ENCODE peak calls at places on chromosomes 4 and X, in five cellular contexts. W is heart right ventricle, U is hepatic stellate cell, H is AG10803, K is activated T-helper 1 cell treated with Interleukin-2 at 50 U/mL for 16 hours. Z is an unnamed sample.

GRCh38 chr4:46123872-46124755 is at the start of gene GABRG1:
- DNase-seq in W (no peak), U (no peak), H (no peak), K (no peak), Z (no peak)

GRCh38 chr4:144356941-144357381 is 216.4 kb upstream of the GYPA start:
- DNase-seq in W (no peak), U (no peak), H (no peak), K (no peak), Z (no peak)

GRCh38 chr4:173051697-173052096 is 116.9 kb upstream of the GALNT7 start:
- DNase-seq in W (no peak), U (peak; percentile 18), H (no peak), K (no peak), Z (no peak)

GRCh38 chr4:139524062-139524631 is 31.9 kb downstream of the SETD7 start:
- DNase-seq in W (no peak), U (peak; percentile 14), H (peak; percentile 46), K (no peak), Z (peak; percentile 7)

GRCh38 chr4:3781193-3781886 is 15.2 kb downstream of the ADRA2C start:
- DNase-seq in W (no peak), U (no peak), H (no peak), K (no peak), Z (no peak)

GRCh38 chrX:106894392-106894909 is 8.7 kb downstream of the RIPPLY1 start:
- DNase-seq in W (peak; percentile 13), U (peak; percentile 49), H (peak; percentile 70), K (peak; percentile 17), Z (peak; percentile 68)

GRCh38 chr4:160872491-160872890 is 1291.3 kb downstream of the FSTL5 start:
- DNase-seq in W (no peak), U (no peak), H (no peak), K (no peak), Z (no peak)

GRCh38 chr4:158778712-158779111 is 9.9 kb downstream of the FNIP2 start:
- DNase-seq in W (no peak), U (no peak), H (no peak), K (no peak), Z (peak; percentile 49)

GRCh38 chrX:137432609-137433008 is 133.3 kb upstream of the ZIC3 start:
- DNase-seq in W (no peak), U (no peak), H (no peak), K (no peak), Z (no peak)

GRCh38 chrX:155086202-155086840 is 15.0 kb downstream of the BRCC3 start:
- DNase-seq in W (peak; percentile 11), U (peak; percentile 16), H (peak; percentile 17), K (peak; percentile 10), Z (no peak)

GRCh38 chrX:4878642-4879041 is 1165.2 kb upstream of the PRKX start:
- DNase-seq in W (no peak), U (no peak), H (no peak), K (no peak), Z (no peak)

GRCh38 chrX:115948018-115948923 is 222.3 kb upstream of the AGTR2 start:
- DNase-seq in W (no peak), U (no peak), H (no peak), K (no peak), Z (peak; percentile 21)

GRCh38 chrX:48154796-48155195 is 24.4 kb downstream of the SPACA5B start:
- DNase-seq in W (no peak), U (no peak), H (no peak), K (no peak), Z (no peak)

GRCh38 chrX:107708762-107709161 is 66.8 kb downstream of the TSC22D3 start:
- DNase-seq in W (no peak), U (no peak), H (no peak), K (no peak), Z (no peak)

GRCh38 chrX:119885554-119886428 is 9.9 kb upstream of the AKAP14 start:
- DNase-seq in W (no peak), U (no peak), H (no peak), K (no peak), Z (peak; percentile 47)

GRCh38 chr4:104421576-104421975 is 73.1 kb downstream of the CXXC4 start:
- DNase-seq in W (no peak), U (no peak), H (no peak), K (no peak), Z (no peak)

GRCh38 chr4:143773998-143774898 is 73.8 kb upstream of the FREM3 start:
- DNase-seq in W (no peak), U (peak; percentile 3), H (peak; percentile 62), K (no peak), Z (peak; percentile 41)

GRCh38 chrX:85109235-85109634 is 105.6 kb downstream of the APOOL start:
- DNase-seq in W (no peak), U (no peak), H (no peak), K (no peak), Z (no peak)